ENCODE peak calls at places on chromosomes 6 and 20, in five cellular contexts. J is left cardiac atrium; E is memory B cell; R is stimulated activated naive CD8-positive, alpha-beta T cell treated with anti-CD3 and anti-CD28 coated beads, Interleukin-15, Interleukin-2, amounts not matched to agents 100 U/mL and 50 U/mL, for 24 hours; B is right lobe of liver. C is an unnamed sample.
A peak's percentile ranks its signal among the peaks of the same experiment; 100 is the strongest.

GRCh38 chr20:34514897-34515483 is 1.2 kb upstream of the DYNLRB1 start:
- ATAC-seq in J (no peak), E (no peak), R (peak; percentile 6), B (peak; percentile 3), C (peak; percentile 23)

GRCh38 chr6:139961190-139961589 is 586.7 kb upstream of the CITED2 start:
- ATAC-seq in J (no peak), E (no peak), R (no peak), B (peak; percentile 60), C (no peak)

GRCh38 chr6:43147691-43148477 is 23.2 kb upstream of the SRF start:
- ATAC-seq in J (no peak), E (no peak), R (no peak), B (no peak), C (no peak)

GRCh38 chr6:15344186-15344506 is 98.3 kb downstream of the JARID2 start:
- ATAC-seq in J (no peak), E (no peak), R (no peak), B (no peak), C (no peak)

GRCh38 chr20:5511930-5512329 is 195.2 kb upstream of the PROKR2 start:
- ATAC-seq in J (no peak), E (no peak), R (no peak), B (no peak), C (no peak)

GRCh38 chr20:14009206-14009605 is 13.9 kb downstream of the MACROD2 start:
- ATAC-seq in J (no peak), E (no peak), R (no peak), B (no peak), C (no peak)

GRCh38 chr6:48844696-48845095 is 618.4 kb downstream of the MMUT start:
- ATAC-seq in J (no peak), E (no peak), R (no peak), B (no peak), C (no peak)

GRCh38 chr6:135506270-135506997 is 8.9 kb upstream of the AHI1 start:
- ATAC-seq in J (peak; percentile 49), E (peak; percentile 80), R (peak; percentile 90), B (peak; percentile 88), C (peak; percentile 85)

GRCh38 chr20:49312661-49313060 is 34.8 kb upstream of the ZNFX1 start:
- ATAC-seq in J (no peak), E (no peak), R (no peak), B (no peak), C (no peak)

GRCh38 chr20:59661621-59662020 is 57.3 kb downstream of the PHACTR3 start:
- ATAC-seq in J (no peak), E (no peak), R (no peak), B (no peak), C (no peak)

GRCh38 chr6:44052419-44053011 is 74.7 kb downstream of the MRPL14 start:
- ATAC-seq in J (peak; percentile 19), E (no peak), R (no peak), B (peak; percentile 55), C (peak; percentile 26)

C was measured in activated T-helper 17 cell treated with anti-CD3 and anti-CD28 coated beads, Interleukin-2, amount 50 U/mL, for 72 hours.